ENCODE peak calls at places on chromosomes 5 and 9, in eight cellular contexts. P is mesothelial cell of epicardium, O is GM13977, S is fibroblast of villous mesenchyme, G is upper lobe of left lung, E is fibroblast of lung, D is AG09319, F is nephron progenitor cell. U is an unnamed sample.

GRCh38 chr9:86168256-86168655 is 68.9 kb upstream of the GOLM1 start:
- DNase-seq in P (no peak), O (no peak), S (no peak), G (no peak), E (no peak), D (no peak), F (no peak), U (no peak)

GRCh38 chr9:133023117-133023890 is 7.5 kb upstream of the GTF3C5 start:
- DNase-seq in P (no peak), O (no peak), S (peak), G (peak), E (no peak), D (no peak), F (no peak), U (peak)

GRCh38 chr5:17089690-17090089 is 127.7 kb upstream of the BASP1 start:
- DNase-seq in P (no peak), O (no peak), S (no peak), G (no peak), E (peak), D (no peak), F (no peak), U (no peak)

GRCh38 chr5:55603947-55604346 is 69.2 kb upstream of the PLPP1 start:
- DNase-seq in P (no peak), O (no peak), S (no peak), G (no peak), E (peak), D (no peak), F (no peak), U (no peak)

GRCh38 chr9:110152704-110153374 is 55.1 kb downstream of the C9orf152 start:
- DNase-seq in P (no peak), O (peak), S (peak), G (no peak), E (peak), D (no peak), F (peak), U (peak)

GRCh38 chr5:139597134-139597533 is 36.0 kb downstream of the UBE2D2 start:
- DNase-seq in P (no peak), O (no peak), S (no peak), G (no peak), E (no peak), D (no peak), F (no peak), U (no peak)

GRCh38 chr5:40210705-40211104 is 469.0 kb upstream of the PTGER4 start:
- DNase-seq in P (no peak), O (no peak), S (no peak), G (no peak), E (no peak), D (no peak), F (no peak), U (no peak)

GRCh38 chr5:17405976-17406876 is 91.8 kb upstream of the TAF11L2 start:
- DNase-seq in P (no peak), O (no peak), S (no peak), G (no peak), E (peak), D (peak), F (no peak), U (no peak)

GRCh38 chr9:33794560-33794959 is 801 bp upstream of the PRSS3 start:
- DNase-seq in P (no peak), O (no peak), S (no peak), G (no peak), E (no peak), D (no peak), F (no peak), U (peak)

GRCh38 chr5:93512799-93513198 is 68.2 kb downstream of the NR2F1-AS1 start:
- DNase-seq in P (no peak), O (no peak), S (peak), G (no peak), E (peak), D (no peak), F (no peak), U (no peak)

GRCh38 chr9:75960561-75960960 is 70.1 kb downstream of the PCSK5 start:
- DNase-seq in P (no peak), O (no peak), S (no peak), G (no peak), E (no peak), D (no peak), F (peak), U (no peak)

GRCh38 chr5:160434022-160434531 is 12.4 kb downstream of the PTTG1 start:
- DNase-seq in P (peak), O (peak), S (no peak), G (no peak), E (peak), D (no peak), F (peak), U (peak)

GRCh38 chr5:181044662-181045305 is 4.7 kb downstream of the BTNL9 start:
- DNase-seq in P (no peak), O (no peak), S (no peak), G (peak), E (no peak), D (no peak), F (no peak), U (no peak)

GRCh38 chr5:88480766-88481499 is 212.3 kb upstream of the TMEM161B start:
- DNase-seq in P (no peak), O (no peak), S (no peak), G (no peak), E (peak), D (no peak), F (no peak), U (no peak)

GRCh38 chr9:38386319-38386895 is 6.1 kb upstream of the ALDH1B1 start:
- DNase-seq in P (no peak), O (no peak), S (no peak), G (no peak), E (no peak), D (no peak), F (no peak), U (no peak)

GRCh38 chr9:96719538-96720315 is 58.2 kb downstream of the ZNF510 start:
- DNase-seq in P (no peak), O (no peak), S (no peak), G (peak), E (no peak), D (no peak), F (no peak), U (peak)

GRCh38 chr5:59099270-59099994 is 516.6 kb downstream of the RAB3C start:
- DNase-seq in P (no peak), O (no peak), S (peak), G (no peak), E (peak), D (no peak), F (no peak), U (peak)

GRCh38 chr5:147520450-147520849 is 10.6 kb upstream of the DPYSL3 start:
- DNase-seq in P (no peak), O (no peak), S (no peak), G (no peak), E (peak), D (no peak), F (no peak), U (no peak)

GRCh38 chr5:78634634-78635033 is 13.9 kb downstream of the LHFPL2 start:
- DNase-seq in P (no peak), O (no peak), S (no peak), G (no peak), E (no peak), D (no peak), F (no peak), U (no peak)

GRCh38 chr9:1008256-1008655 is 31.8 kb downstream of the DMRT3 start:
- DNase-seq in P (no peak), O (no peak), S (peak), G (no peak), E (peak), D (no peak), F (no peak), U (no peak)

GRCh38 chr5:149345892-149346222 is 558 bp downstream of the GRPEL2 start:
- DNase-seq in P (no peak), O (no peak), S (peak), G (no peak), E (peak), D (no peak), F (no peak), U (peak)

GRCh38 chr9:112028242-112029221 is 131.9 kb downstream of the UGCG start:
- DNase-seq in P (no peak), O (peak), S (no peak), G (no peak), E (no peak), D (no peak), F (no peak), U (peak)

GRCh38 chr9:38046669-38047300 is 22.2 kb downstream of the SHB start:
- DNase-seq in P (no peak), O (no peak), S (peak), G (peak), E (peak), D (no peak), F (no peak), U (no peak)

GRCh38 chr5:173035904-173036707 is 20.0 kb upstream of the CREBRF start:
- DNase-seq in P (no peak), O (peak), S (no peak), G (peak), E (no peak), D (no peak), F (no peak), U (peak)

GRCh38 chr9:90773593-90773992 is 28.0 kb upstream of the SYK start:
- DNase-seq in P (no peak), O (no peak), S (no peak), G (no peak), E (no peak), D (no peak), F (no peak), U (no peak)
- TF ChIP-seq CTCF in P (no peak), O (peak), S (peak), G (peak), E (peak), D (no peak), F (peak), U (no peak)

DNA sequence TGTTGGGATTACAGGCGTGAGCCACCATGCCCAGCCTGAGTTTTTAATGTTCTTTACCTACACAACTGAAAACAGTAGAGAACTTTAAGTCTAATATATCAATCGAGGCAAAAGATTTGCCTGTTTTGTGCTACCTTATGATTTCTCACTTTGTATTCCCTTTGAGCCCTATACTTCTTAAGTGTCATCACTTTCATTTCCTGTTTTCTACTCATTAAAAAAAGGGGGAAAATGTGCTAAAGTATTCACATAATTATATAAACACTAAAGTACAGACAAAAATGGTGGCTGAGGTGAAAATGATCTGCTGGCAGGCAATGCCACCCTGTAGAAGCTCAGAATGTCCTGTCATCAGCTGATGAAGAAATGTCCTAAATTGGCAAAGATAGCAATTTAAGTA is 23.6 kb downstream of the ATG10 start:
- DNase-seq in P (no peak), O (no peak), S (no peak), G (no peak), E (no peak), D (no peak), F (no peak), U (no peak)
- TF ChIP-seq CTCF in P (no peak), O (no peak), S (no peak), G (no peak), E (no peak), D (no peak), F (no peak), U (no peak)

DNA sequence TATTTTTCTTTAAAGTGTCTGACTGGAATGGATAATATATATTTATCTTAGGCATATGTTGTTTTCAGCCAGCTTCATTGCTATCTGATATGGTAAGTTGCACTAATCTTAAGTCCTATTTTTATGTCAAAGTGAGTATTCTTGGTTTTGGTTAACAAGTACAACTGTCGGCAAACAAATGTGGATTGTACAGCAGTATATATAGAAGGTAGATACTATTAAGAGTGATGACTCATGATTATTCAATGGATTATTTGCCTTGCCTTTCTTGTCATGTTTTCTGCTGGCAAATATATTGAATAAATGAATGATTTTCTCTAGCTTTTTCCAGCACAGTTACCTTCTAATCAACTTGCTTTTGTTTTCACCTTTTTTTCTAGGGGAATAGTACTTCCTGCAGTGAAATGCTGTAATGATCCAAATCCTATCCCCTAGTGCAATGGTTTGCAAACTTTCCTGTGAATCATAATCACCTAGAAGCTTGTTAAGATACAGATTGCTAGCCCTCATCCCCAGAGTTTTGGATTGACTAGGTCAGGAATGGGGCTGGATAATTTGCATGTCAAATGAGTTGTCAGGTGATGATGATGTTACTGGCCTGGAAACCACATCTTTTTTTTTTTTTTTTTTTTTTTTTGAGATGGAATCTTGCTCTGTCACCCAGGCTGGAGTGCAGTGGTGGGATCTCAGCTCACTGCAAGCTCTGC is 60.8 kb upstream of the ARRDC3 start:
- DNase-seq in P (no peak), O (no peak), S (no peak), G (no peak), E (peak), D (no peak), F (no peak), U (no peak)
- TF ChIP-seq CTCF in P (no peak), O (no peak), S (no peak), G (no peak), E (no peak), D (no peak), F (no peak), U (no peak)

DNA sequence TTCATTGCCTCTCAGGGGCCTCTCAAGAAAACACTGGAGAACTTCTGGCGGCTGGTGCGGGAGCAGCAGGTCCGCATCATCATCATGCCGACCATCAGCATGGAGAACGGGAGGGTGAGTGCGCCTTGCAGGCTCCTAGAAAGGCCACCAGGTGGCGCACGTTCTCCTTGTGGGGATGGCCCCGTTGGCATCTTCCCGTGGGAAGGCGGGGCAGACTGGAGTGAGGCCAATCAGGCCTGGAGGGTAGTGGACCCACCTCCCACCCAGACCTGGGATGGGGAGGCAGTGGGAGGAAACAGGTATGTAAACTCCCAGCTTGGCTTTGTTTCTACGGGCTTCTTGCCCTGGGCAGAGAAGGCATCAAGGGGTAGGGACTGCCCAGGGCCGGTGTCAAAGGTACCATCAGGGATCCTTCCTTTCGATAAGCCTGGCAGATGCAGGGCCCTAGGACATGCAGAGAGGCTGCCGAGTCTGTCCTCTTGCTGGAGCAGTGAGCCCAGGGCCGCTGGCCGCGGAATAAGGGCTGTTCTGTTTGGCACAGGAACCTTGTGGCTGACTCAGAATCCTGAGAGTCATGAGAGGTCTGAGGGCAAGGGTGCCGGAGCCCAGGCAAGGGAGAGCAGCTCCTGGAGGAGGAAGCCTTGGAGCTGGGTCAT is 18.9 kb upstream of the SPTLC1 start:
- DNase-seq in P (peak), O (peak), S (peak), G (peak), E (peak), D (no peak), F (peak), U (peak)
- TF ChIP-seq CTCF in P (peak), O (peak), S (peak), G (peak), E (peak), D (peak), F (peak), U (peak)

GRCh38 chr9:108854094-108854493 is 1.7 kb downstream of the ACTL7B start:
- DNase-seq in P (no peak), O (no peak), S (no peak), G (no peak), E (no peak), D (no peak), F (no peak), U (no peak)

GRCh38 chr9:108854641-108855528 is 901 bp downstream of the ACTL7B start:
- DNase-seq in P (no peak), O (no peak), S (no peak), G (no peak), E (no peak), D (no peak), F (no peak), U (no peak)

GRCh38 chr9:108852089-108852488 is 3.7 kb downstream of the ACTL7B start:
- DNase-seq in P (no peak), O (no peak), S (no peak), G (no peak), E (no peak), D (no peak), F (peak), U (no peak)

GRCh38 chr9:108851138-108851537 is 4.6 kb downstream of the ACTL7B start:
- DNase-seq in P (no peak), O (no peak), S (no peak), G (no peak), E (no peak), D (no peak), F (no peak), U (no peak)

GRCh38 chr9:108850293-108850897 is 5.4 kb downstream of the ACTL7B start:
- DNase-seq in P (no peak), O (no peak), S (peak), G (no peak), E (peak), D (no peak), F (no peak), U (no peak)
- TF ChIP-seq CTCF in P (no peak), O (peak), S (peak), G (no peak), E (peak), D (peak), F (no peak), U (no peak)

DNA sequence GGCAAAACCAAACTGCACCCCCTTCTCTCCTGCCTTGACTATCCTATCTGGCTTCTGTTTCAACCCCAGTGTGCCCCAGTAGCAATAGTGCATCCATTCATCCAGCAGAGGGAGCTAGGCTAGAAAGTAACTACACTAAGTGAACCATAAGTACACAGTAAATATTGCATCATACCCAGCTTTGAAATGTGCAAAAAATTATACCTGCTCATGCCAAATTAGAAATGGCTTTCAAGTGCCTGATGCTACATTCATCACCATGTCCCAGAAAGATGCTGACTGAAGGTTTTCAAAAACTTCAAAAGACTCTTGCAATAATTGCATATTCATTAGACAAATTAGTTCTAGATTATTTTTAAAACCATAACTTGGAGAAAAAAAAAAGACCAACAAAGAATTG is 153.5 kb downstream of the PRELID2 start:
- DNase-seq in P (no peak), O (peak), S (peak), G (peak), E (peak), D (peak), F (peak), U (peak)
- TF ChIP-seq CTCF in P (peak), O (peak), S (peak), G (peak), E (peak), D (peak), F (peak), U (peak)

GRCh38 chr5:19488786-19489185 is 499.2 kb downstream of the CDH18 start:
- DNase-seq in P (no peak), O (no peak), S (no peak), G (no peak), E (no peak), D (no peak), F (no peak), U (no peak)

GRCh38 chr5:19492861-19493260 is 495.1 kb downstream of the CDH18 start:
- DNase-seq in P (no peak), O (no peak), S (no peak), G (no peak), E (peak), D (no peak), F (no peak), U (no peak)

GRCh38 chr5:19487484-19487883 is 500.5 kb downstream of the CDH18 start:
- DNase-seq in P (no peak), O (no peak), S (no peak), G (no peak), E (no peak), D (no peak), F (no peak), U (no peak)
- TF ChIP-seq CTCF in P (no peak), O (no peak), S (no peak), G (no peak), E (no peak), D (no peak), F (no peak), U (no peak)